ENCODE peak calls at places on chromosome 1, in four cellular contexts. One of them, this sample, is unnamed.

GRCh38 chr1:111290640-111291039 is at the start of gene CHIA:
- DNase-seq in neural progenitor cell: no peak
- DNase-seq in keratinocyte: no peak
- DNase-seq in H9: no peak
- DNase-seq in this sample: no peak

GRCh38 chr1:167808104-167808503 is 86.3 kb downstream of the MPZL1 start:
- DNase-seq in neural progenitor cell: no peak
- DNase-seq in keratinocyte: no peak
- DNase-seq in H9: no peak
- DNase-seq in this sample: no peak

GRCh38 chr1:42418516-42418915 is 37.3 kb downstream of the ZMYND12 start:
- DNase-seq in neural progenitor cell: peak
- DNase-seq in keratinocyte: no peak
- DNase-seq in H9: no peak
- DNase-seq in this sample: no peak

GRCh38 chr1:205481629-205482071 is 22.8 kb upstream of the CDK18 start:
- DNase-seq in neural progenitor cell: peak
- DNase-seq in keratinocyte: no peak
- DNase-seq in H9: no peak
- DNase-seq in this sample: no peak

GRCh38 chr1:113963281-113963906 is 15.9 kb upstream of the OLFML3 start:
- DNase-seq in neural progenitor cell: no peak
- DNase-seq in keratinocyte: no peak
- DNase-seq in H9: no peak
- DNase-seq in this sample: no peak

GRCh38 chr1:55131218-55131617 is 83.9 kb downstream of the USP24 start:
- DNase-seq in neural progenitor cell: no peak
- DNase-seq in keratinocyte: no peak
- DNase-seq in H9: no peak
- DNase-seq in this sample: no peak

GRCh38 chr1:206734499-206735142 is 36.0 kb upstream of the IL19 start:
- DNase-seq in neural progenitor cell: peak
- DNase-seq in keratinocyte: no peak
- DNase-seq in H9: peak
- DNase-seq in this sample: peak

GRCh38 chr1:181423301-181423918 is 59.9 kb upstream of the CACNA1E start:
- DNase-seq in neural progenitor cell: peak
- DNase-seq in keratinocyte: peak
- DNase-seq in H9: peak
- DNase-seq in this sample: peak

GRCh38 chr1:30444404-30444803 is 279.0 kb downstream of the MATN1 start:
- DNase-seq in neural progenitor cell: no peak
- DNase-seq in keratinocyte: no peak
- DNase-seq in H9: peak
- DNase-seq in this sample: no peak

GRCh38 chr1:154304664-154305337 is 16.1 kb upstream of the AQP10 start:
- DNase-seq in neural progenitor cell: no peak
- DNase-seq in keratinocyte: no peak
- DNase-seq in H9: no peak
- DNase-seq in this sample: no peak

GRCh38 chr1:30704765-30705509 is 18.4 kb downstream of the MATN1 start:
- DNase-seq in neural progenitor cell: no peak
- DNase-seq in keratinocyte: no peak
- DNase-seq in H9: no peak
- DNase-seq in this sample: no peak

GRCh38 chr1:56146449-56146848 is 432.9 kb downstream of the PLPP3 start:
- DNase-seq in neural progenitor cell: no peak
- DNase-seq in keratinocyte: no peak
- DNase-seq in H9: no peak
- DNase-seq in this sample: peak

GRCh38 chr1:64038119-64038518 is 165.3 kb upstream of the UBE2U start:
- DNase-seq in neural progenitor cell: no peak
- DNase-seq in keratinocyte: no peak
- DNase-seq in H9: no peak
- DNase-seq in this sample: no peak

GRCh38 chr1:3136532-3136931 is 67.5 kb downstream of the PRDM16 start:
- DNase-seq in neural progenitor cell: no peak
- DNase-seq in keratinocyte: no peak
- DNase-seq in H9: no peak
- DNase-seq in this sample: no peak

GRCh38 chr1:167611983-167612382 is 18.0 kb upstream of the RCSD1 start:
- DNase-seq in neural progenitor cell: no peak
- DNase-seq in keratinocyte: no peak
- DNase-seq in H9: no peak
- DNase-seq in this sample: no peak

GRCh38 chr1:35577071-35577998 is 4.2 kb downstream of the TFAP2E start:
- DNase-seq in neural progenitor cell: peak
- DNase-seq in keratinocyte: no peak
- DNase-seq in H9: peak
- DNase-seq in this sample: peak

GRCh38 chr1:78045850-78046778 is at the start of gene GIPC2:
- DNase-seq in neural progenitor cell: peak
- DNase-seq in keratinocyte: no peak
- DNase-seq in H9: peak
- DNase-seq in this sample: peak

GRCh38 chr1:237961710-237962109 is 71.0 kb upstream of the ZP4 start:
- DNase-seq in neural progenitor cell: no peak
- DNase-seq in keratinocyte: no peak
- DNase-seq in H9: no peak
- DNase-seq in this sample: no peak

DNA sequence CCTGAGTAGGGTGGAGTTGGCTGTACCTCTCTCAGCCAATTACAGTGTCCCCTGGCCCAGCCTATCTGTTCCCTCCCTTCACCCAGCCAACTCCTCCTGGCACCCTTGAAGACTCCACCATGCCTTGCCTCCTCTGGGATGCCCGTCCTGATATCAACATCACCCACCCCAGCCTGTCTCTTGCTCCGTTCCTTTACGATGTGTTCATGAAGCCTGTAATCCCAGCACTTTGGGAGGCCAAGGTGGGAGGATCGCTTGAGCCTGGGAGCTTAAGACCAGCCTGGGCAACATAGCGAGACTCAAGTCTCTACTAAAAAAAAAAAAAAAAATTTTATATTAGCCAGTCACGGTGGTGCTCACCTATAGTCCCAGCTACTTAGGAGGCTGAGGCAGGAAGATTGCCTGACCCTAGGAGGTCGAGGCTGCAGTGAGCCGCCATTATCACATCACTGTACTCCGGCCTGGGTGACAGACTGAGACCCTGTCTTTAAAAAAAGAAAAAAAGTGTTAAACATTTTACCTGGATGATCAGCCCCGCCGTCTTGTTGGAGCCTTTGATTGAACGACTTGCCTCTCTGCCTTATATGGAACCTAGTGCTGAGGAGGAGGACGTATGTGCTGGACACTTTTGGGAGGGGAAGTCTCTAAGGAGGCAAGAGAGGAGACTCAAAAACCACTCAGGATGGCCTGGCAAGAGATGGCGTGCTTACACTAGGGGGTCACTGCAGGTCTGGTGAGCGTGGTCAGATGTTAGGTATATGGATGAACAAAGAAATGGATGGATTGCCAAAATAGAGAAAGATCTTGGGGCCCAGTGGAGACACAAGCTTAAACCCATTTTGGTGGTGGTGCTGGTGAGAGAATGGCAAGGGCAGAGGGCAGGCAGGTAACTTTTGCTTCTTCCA is 80.5 kb upstream of the IFFO2 start:
- DNase-seq in neural progenitor cell: no peak
- DNase-seq in keratinocyte: no peak
- DNase-seq in H9: no peak
- DNase-seq in this sample: no peak
- H2AFZ ChIP-seq in neural progenitor cell: no peak
- H2AFZ ChIP-seq in keratinocyte: no peak
- H2AFZ ChIP-seq in H9: no peak
- H2AFZ ChIP-seq in this sample: no peak

GRCh38 chr1:211257831-211258225 is 1.3 kb upstream of the RCOR3 start:
- DNase-seq in neural progenitor cell: no peak
- DNase-seq in keratinocyte: no peak
- DNase-seq in H9: no peak
- DNase-seq in this sample: no peak
- H2AFZ ChIP-seq in neural progenitor cell: no peak
- H2AFZ ChIP-seq in keratinocyte: peak
- H2AFZ ChIP-seq in H9: no peak
- H2AFZ ChIP-seq in this sample: no peak

GRCh38 chr1:164602142-164602429 is 43.1 kb downstream of the PBX1 start:
- DNase-seq in neural progenitor cell: no peak
- DNase-seq in keratinocyte: no peak
- DNase-seq in H9: peak
- DNase-seq in this sample: no peak

GRCh38 chr1:164604541-164604940 is 45.6 kb downstream of the PBX1 start:
- DNase-seq in neural progenitor cell: no peak
- DNase-seq in keratinocyte: no peak
- DNase-seq in H9: no peak
- DNase-seq in this sample: no peak

GRCh38 chr1:164601399-164602141 is 42.6 kb downstream of the PBX1 start:
- DNase-seq in neural progenitor cell: no peak
- DNase-seq in keratinocyte: no peak
- DNase-seq in H9: no peak
- DNase-seq in this sample: no peak

GRCh38 chr1:164605254-164606091 is 46.5 kb downstream of the PBX1 start:
- DNase-seq in neural progenitor cell: peak
- DNase-seq in keratinocyte: no peak
- DNase-seq in H9: no peak
- DNase-seq in this sample: no peak

DNA sequence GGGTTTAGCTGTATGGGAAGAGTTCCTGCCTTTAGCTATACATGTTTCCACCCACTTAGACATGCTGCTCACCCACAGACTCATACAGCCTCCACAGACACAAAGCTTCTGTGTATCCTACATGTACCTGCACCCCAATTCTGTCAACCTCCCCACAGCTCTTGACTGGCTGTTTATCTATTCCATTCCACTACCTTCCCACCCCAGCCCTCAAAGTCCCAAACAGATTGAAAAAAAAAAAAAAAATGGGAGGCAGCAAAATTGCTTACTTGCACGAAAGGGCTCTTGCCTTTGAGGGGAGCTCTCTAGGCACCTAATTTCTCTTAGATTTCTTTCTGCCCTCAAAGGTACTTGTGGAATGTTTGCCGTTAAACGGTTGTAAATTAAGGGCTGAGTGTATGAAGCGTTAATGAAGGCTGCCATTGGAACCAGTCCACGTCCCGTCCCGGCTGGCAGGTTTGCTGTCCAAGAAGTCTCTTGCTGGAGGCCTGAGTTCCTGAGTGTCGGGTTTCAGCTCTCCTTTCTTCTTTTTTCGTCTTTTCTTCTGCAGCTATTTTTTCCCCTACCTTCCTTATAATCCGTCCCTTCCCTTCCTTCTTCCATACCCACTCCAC is 43.6 kb downstream of the PBX1 start:
- DNase-seq in neural progenitor cell: peak
- DNase-seq in keratinocyte: no peak
- DNase-seq in H9: peak
- DNase-seq in this sample: peak
- H2AFZ ChIP-seq in neural progenitor cell: no peak
- H2AFZ ChIP-seq in keratinocyte: peak
- H2AFZ ChIP-seq in H9: no peak
- H2AFZ ChIP-seq in this sample: no peak

GRCh38 chr1:198497326-198498220 is 42.9 kb downstream of the ATP6V1G3 start:
- DNase-seq in neural progenitor cell: no peak
- DNase-seq in keratinocyte: no peak
- DNase-seq in H9: no peak
- DNase-seq in this sample: peak
- H2AFZ ChIP-seq in neural progenitor cell: no peak
- H2AFZ ChIP-seq in keratinocyte: no peak
- H2AFZ ChIP-seq in H9: no peak
- H2AFZ ChIP-seq in this sample: no peak

GRCh38 chr1:184648160-184648855 is 106.3 kb downstream of the EDEM3 start:
- DNase-seq in neural progenitor cell: no peak
- DNase-seq in keratinocyte: no peak
- DNase-seq in H9: no peak
- DNase-seq in this sample: no peak

GRCh38 chr1:184647471-184647870 is 107.2 kb downstream of the EDEM3 start:
- DNase-seq in neural progenitor cell: no peak
- DNase-seq in keratinocyte: no peak
- DNase-seq in H9: no peak
- DNase-seq in this sample: peak

GRCh38 chr1:184648856-184649201 is 105.8 kb downstream of the EDEM3 start:
- DNase-seq in neural progenitor cell: no peak
- DNase-seq in keratinocyte: no peak
- DNase-seq in H9: no peak
- DNase-seq in this sample: no peak

GRCh38 chr1:184649500-184649899 is 105.2 kb downstream of the EDEM3 start:
- DNase-seq in neural progenitor cell: no peak
- DNase-seq in keratinocyte: no peak
- DNase-seq in H9: no peak
- DNase-seq in this sample: peak

GRCh38 chr1:184650177-184650866 is 104.3 kb downstream of the EDEM3 start:
- DNase-seq in neural progenitor cell: no peak
- DNase-seq in keratinocyte: no peak
- DNase-seq in H9: no peak
- DNase-seq in this sample: no peak
- H2AFZ ChIP-seq in neural progenitor cell: no peak
- H2AFZ ChIP-seq in keratinocyte: no peak
- H2AFZ ChIP-seq in H9: no peak
- H2AFZ ChIP-seq in this sample: no peak

DNA sequence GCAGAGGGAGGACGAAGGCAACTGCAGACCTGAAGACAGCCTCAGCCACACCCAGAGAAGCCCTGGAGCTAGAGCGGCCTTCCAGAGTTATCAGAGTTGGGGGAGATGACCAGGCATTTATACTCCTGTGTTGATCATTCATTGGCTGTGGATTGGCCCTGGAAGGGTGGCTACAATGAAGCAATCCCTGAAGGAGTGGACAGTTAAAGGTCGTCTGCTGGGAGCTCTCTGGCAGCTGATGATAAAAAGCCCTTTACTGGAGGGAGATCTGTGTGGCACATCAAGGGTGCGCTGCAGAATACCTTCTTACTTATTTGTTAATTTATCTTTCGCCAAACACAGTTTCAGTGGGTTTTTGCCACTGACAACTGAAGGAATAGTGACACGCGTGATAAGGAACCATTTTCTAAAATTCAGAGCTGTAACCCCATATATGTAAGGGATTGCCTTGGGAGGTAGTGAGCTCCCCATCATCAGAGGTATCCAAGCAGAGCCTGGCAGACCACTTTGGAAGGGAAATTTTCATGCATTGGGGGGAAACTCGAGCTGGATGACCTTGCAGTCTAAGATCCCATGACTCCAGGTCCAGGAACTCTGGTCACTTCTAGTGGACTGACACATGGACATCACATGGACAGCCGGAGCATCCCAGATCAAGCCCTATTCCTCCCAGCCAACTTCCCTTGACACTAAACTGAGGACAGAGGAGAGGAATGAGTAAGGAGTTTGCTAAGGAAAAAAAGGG is 126.4 kb upstream of the GADD45A start:
- DNase-seq in neural progenitor cell: no peak
- DNase-seq in keratinocyte: no peak
- DNase-seq in H9: no peak
- DNase-seq in this sample: no peak
- H2AFZ ChIP-seq in neural progenitor cell: no peak
- H2AFZ ChIP-seq in keratinocyte: no peak
- H2AFZ ChIP-seq in H9: no peak
- H2AFZ ChIP-seq in this sample: no peak

GRCh38 chr1:32014937-32015363 is 1.3 kb downstream of the KHDRBS1 start:
- DNase-seq in neural progenitor cell: no peak
- DNase-seq in keratinocyte: no peak
- DNase-seq in H9: no peak
- DNase-seq in this sample: no peak
- H2AFZ ChIP-seq in neural progenitor cell: no peak
- H2AFZ ChIP-seq in keratinocyte: no peak
- H2AFZ ChIP-seq in H9: no peak
- H2AFZ ChIP-seq in this sample: no peak